ENCODE peak calls at places on chromosomes 6 and 20, in seven cellular contexts. F is WERI-Rb-1, L is vagina, Y is bronchial epithelial cell, P is Caco-2, H is endothelial cell, N is activated B cell treated with CpG ODN at 0.5 μM for 24 hours. C is an unnamed sample.

GRCh38 chr6:148831064-148831463 is 84.2 kb downstream of the UST start:
- DNase-seq in H (no peak), P (no peak), L (no peak), Y (no peak), N (no peak), F (no peak), C (no peak)

GRCh38 chr20:40689943-40690835 is 1.2 kb upstream of the MAFB start:
- DNase-seq in Y (peak), L (no peak), P (peak), H (peak), N (peak), F (peak), C (peak)

GRCh38 chr20:1338801-1339200 is 9.9 kb upstream of the SDCBP2 start:
- DNase-seq in N (no peak), Y (no peak), H (no peak), F (no peak), L (no peak), P (no peak), C (no peak)

GRCh38 chr6:2225422-2226392 is 19.7 kb downstream of the GMDS start:
- DNase-seq in H (no peak), L (no peak), F (no peak), Y (peak), P (peak), N (no peak), C (no peak)

GRCh38 chr6:81909981-81910910 is 157.8 kb upstream of the TENT5A start:
- DNase-seq in P (no peak), Y (no peak), H (no peak), L (no peak), F (no peak), N (no peak), C (no peak)

GRCh38 chr6:41548098-41548840 is 2.1 kb downstream of the FOXP4 start:
- DNase-seq in L (no peak), Y (no peak), F (no peak), N (peak), H (no peak), P (no peak), C (no peak)

GRCh38 chr6:34115396-34116314 is 30.2 kb downstream of the GRM4 start:
- DNase-seq in P (peak), L (no peak), Y (no peak), F (no peak), N (no peak), H (peak), C (no peak)

GRCh38 chr20:54250691-54251090 is 42.8 kb downstream of the PFDN4 start:
- DNase-seq in H (no peak), N (no peak), F (no peak), P (no peak), L (no peak), Y (peak), C (no peak)

GRCh38 chr6:21800330-21800729 is 206.8 kb downstream of the SOX4 start:
- DNase-seq in F (no peak), N (no peak), H (no peak), Y (no peak), L (no peak), P (no peak), C (no peak)

GRCh38 chr20:38125157-38126056 is 39.7 kb downstream of the TGM2 start:
- DNase-seq in Y (peak), P (no peak), F (no peak), N (peak), H (no peak), L (peak), C (peak)

GRCh38 chr20:41178904-41179432 is 41.6 kb downstream of the PLCG1 start:
- DNase-seq in F (no peak), P (no peak), H (no peak), L (no peak), Y (no peak), N (no peak), C (no peak)

GRCh38 chr6:167437888-167438484 is 113.1 kb downstream of the TTLL2 start:
- DNase-seq in N (no peak), F (no peak), H (no peak), P (no peak), L (no peak), Y (no peak), C (no peak)

GRCh38 chr6:104908031-104908430 is 48.3 kb upstream of the HACE1 start:
- DNase-seq in L (no peak), H (no peak), F (no peak), P (no peak), N (no peak), Y (peak), C (no peak)

GRCh38 chr6:34888874-34889555 is at the start of gene ANKS1A:
- DNase-seq in L (peak), P (peak), F (peak), Y (peak), H (peak), N (peak), C (peak)

GRCh38 chr20:4512891-4513550 is 208.7 kb upstream of the PRND start:
- DNase-seq in H (no peak), P (peak), L (no peak), F (no peak), Y (peak), N (no peak), C (no peak)

GRCh38 chr6:4687989-4688947 is 87.9 kb upstream of the CDYL start:
- DNase-seq in N (no peak), L (no peak), Y (peak), P (no peak), H (no peak), F (no peak), C (peak)

GRCh38 chr6:51792273-51793030 is 295.0 kb downstream of the PKHD1 start:
- DNase-seq in F (no peak), N (no peak), P (no peak), H (no peak), L (no peak), Y (peak), C (no peak)

GRCh38 chr6:11056871-11057270 is 12.8 kb upstream of the ELOVL2 start:
- DNase-seq in Y (no peak), F (no peak), L (no peak), P (no peak), N (no peak), H (no peak), C (no peak)

GRCh38 chr20:3778976-3779375 is 2.3 kb downstream of the SPEF1 start:
- DNase-seq in H (no peak), F (no peak), P (no peak), N (no peak), Y (no peak), L (no peak), C (no peak)

GRCh38 chr6:161346717-161347504 is 73.0 kb upstream of the AGPAT4 start:
- DNase-seq in P (peak), Y (peak), N (no peak), L (no peak), H (no peak), F (no peak), C (no peak)

GRCh38 chr20:63009988-63010769 is 3.4 kb upstream of the BHLHE23 start:
- DNase-seq in P (no peak), L (no peak), N (no peak), Y (peak), F (no peak), H (no peak), C (no peak)

GRCh38 chr6:71512256-71512655 is 223.6 kb downstream of the OGFRL1 start:
- DNase-seq in L (no peak), N (no peak), P (no peak), H (no peak), F (no peak), Y (no peak), C (no peak)

GRCh38 chr20:21936720-21937380 is 231.4 kb downstream of the PAX1 start:
- DNase-seq in P (no peak), Y (no peak), F (no peak), N (no peak), L (no peak), H (no peak), C (no peak)

GRCh38 chr6:132132911-132133639 is 181.9 kb upstream of the CCN2 start:
- DNase-seq in Y (peak), N (no peak), L (no peak), H (no peak), P (no peak), F (no peak), C (no peak)

GRCh38 chr6:82030301-82030700 is 217.2 kb downstream of the IBTK start:
- DNase-seq in N (no peak), H (no peak), L (no peak), P (no peak), Y (peak), F (no peak), C (no peak)

GRCh38 chr6:77463881-77464867 is 883 bp upstream of the HTR1B start:
- DNase-seq in H (peak), F (peak), L (no peak), P (no peak), Y (no peak), N (no peak), C (no peak)

GRCh38 chr6:40349092-40349491 is 238.1 kb downstream of the LRFN2 start:
- DNase-seq in N (no peak), F (peak), Y (no peak), L (peak), H (no peak), P (no peak), C (no peak)

DNA sequence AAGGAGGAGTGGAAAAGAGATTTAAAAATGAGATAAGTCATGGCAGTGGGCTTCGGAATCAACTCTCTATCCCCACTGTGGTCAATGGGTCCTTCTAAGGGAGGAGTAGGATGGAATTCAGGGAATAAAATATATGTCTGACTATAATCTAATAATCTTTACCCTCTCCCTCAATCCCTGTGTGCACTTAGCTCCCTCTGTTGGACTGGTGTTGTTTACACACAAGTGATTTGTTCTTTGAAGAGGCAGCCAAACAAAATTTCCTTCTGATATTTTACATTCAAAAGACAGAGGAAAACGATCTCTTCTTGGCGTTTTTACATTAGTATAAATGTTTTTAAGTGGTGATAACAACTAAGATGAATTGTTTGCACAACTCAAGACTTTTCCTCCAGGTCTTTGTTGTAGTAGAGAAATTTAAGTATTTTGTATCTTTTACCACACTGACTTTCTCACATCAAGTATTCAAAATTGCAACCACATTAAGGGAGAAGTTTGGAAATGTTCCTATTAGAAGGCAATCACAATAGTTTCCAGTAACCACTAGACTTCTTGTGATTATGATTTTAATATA is 317.7 kb downstream of the CENPW start:
- DNase-seq in Y (peak), N (no peak), L (no peak), H (peak), F (peak), P (peak), C (no peak)
- TF ChIP-seq CTCF in Y (peak), N (no peak), L (no peak), H (peak), F (peak), P (peak), C (no peak)

GRCh38 chr20:45685896-45686295 is 15.9 kb upstream of the WFDC11 start:
- DNase-seq in L (no peak), F (peak), P (peak), N (no peak), Y (peak), H (peak), C (no peak)
- TF ChIP-seq CTCF in L (no peak), F (peak), P (peak), N (no peak), Y (peak), H (no peak), C (no peak)

GRCh38 chr6:100138346-100139022 is 144.5 kb upstream of the MCHR2 start:
- DNase-seq in H (no peak), N (no peak), Y (no peak), P (no peak), L (no peak), F (no peak), C (no peak)
- TF ChIP-seq CTCF in H (no peak), N (no peak), Y (no peak), P (no peak), L (no peak), F (no peak), C (no peak)

DNA sequence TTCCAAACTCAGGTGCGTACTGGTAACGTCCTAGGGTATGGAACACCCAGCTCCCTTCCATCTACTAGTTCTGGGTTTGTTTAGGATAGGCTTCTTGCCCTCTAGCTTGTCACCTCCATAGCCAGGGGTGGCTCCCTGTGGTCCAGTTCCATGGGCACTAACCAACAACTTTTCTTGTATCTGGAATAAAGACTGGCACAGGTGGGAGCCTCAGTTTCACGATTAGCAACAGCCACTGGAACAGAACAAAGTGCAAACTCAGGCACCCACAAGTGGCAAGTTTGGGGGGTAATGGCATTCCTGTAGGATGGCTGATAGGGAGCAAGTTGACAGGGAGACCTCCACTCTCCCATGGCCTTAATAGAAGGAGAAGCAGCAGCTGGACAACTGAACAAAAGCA is 5.6 kb upstream of the APMAP start:
- DNase-seq in N (no peak), L (no peak), F (no peak), Y (no peak), P (no peak), H (no peak), C (no peak)
- TF ChIP-seq CTCF in N (no peak), L (no peak), F (no peak), Y (no peak), P (no peak), H (no peak), C (no peak)

GRCh38 chr6:128807577-128807976 is 75.4 kb upstream of the LAMA2 start:
- DNase-seq in N (no peak), F (no peak), Y (peak), L (no peak), H (no peak), P (peak), C (no peak)
- TF ChIP-seq CTCF in N (no peak), F (no peak), Y (peak), L (no peak), H (peak), P (peak), C (peak)

GRCh38 chr6:17602888-17603287 is 2.8 kb downstream of the FAM8A1 start:
- DNase-seq in L (no peak), H (no peak), Y (no peak), F (no peak), P (peak), N (no peak), C (no peak)

GRCh38 chr6:17600527-17601388 is 656 bp downstream of the FAM8A1 start:
- DNase-seq in N (peak), Y (peak), L (no peak), F (peak), P (peak), H (peak), C (peak)

GRCh38 chr6:17596085-17596484 is 4.0 kb upstream of the FAM8A1 start:
- DNase-seq in N (no peak), P (no peak), F (no peak), H (no peak), L (no peak), Y (no peak), C (no peak)

GRCh38 chr6:17601389-17601703 is 1.2 kb downstream of the FAM8A1 start:
- DNase-seq in N (no peak), L (no peak), H (no peak), Y (no peak), P (no peak), F (no peak), C (no peak)

GRCh38 chr6:17599885-17600526 is at the start of gene FAM8A1:
- DNase-seq in F (peak), Y (peak), L (peak), N (peak), H (peak), P (peak), C (peak)
- TF ChIP-seq CTCF in F (peak), Y (peak), L (no peak), N (no peak), H (peak), P (peak), C (peak)

DNA sequence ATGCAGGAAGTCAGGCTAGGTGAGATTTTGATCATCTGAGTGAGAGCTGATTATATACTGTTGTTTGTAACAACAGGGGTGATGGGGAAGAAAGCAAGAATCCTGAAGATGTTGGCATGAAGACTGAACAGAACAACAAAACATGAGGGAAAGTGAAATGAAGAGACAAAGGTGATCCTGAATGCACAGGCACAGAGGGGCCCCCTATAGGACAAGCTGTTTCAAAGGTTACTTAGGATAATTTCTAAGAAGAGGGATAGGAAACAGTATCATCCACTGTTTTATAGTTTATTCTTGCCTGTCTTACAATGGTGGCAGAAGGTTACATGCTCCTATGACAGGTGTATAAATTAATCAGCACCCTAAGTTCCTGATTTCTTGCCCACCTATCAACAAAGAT is 192.2 kb downstream of the EDN1 start:
- DNase-seq in L (no peak), Y (no peak), N (no peak), F (peak), P (no peak), H (no peak), C (no peak)
- TF ChIP-seq CTCF in L (no peak), Y (peak), N (no peak), F (peak), P (peak), H (no peak), C (no peak)

C was measured in psoas muscle.